ENCODE peak calls at places on chromosomes 11 and 22, in ten cellular contexts. X, H, V, S, U, E, N, Y, A and W are unnamed samples.

GRCh38 chr22:50443801-50444625 is 30.8 kb downstream of the SBF1 start:
- DNase-seq in A (no peak), H (no peak), V (no peak), X (no peak), S (no peak), U (peak), Y (no peak), N (no peak), E (no peak), W (no peak)

GRCh38 chr11:115580416-115580815 is 76.2 kb upstream of the CADM1 start:
- DNase-seq in E (no peak), S (no peak), X (no peak), U (no peak), Y (no peak), V (no peak), A (no peak), H (no peak), N (no peak), W (no peak)

GRCh38 chr11:11740081-11740702 is 101.6 kb upstream of the USP47 start:
- DNase-seq in H (no peak), E (no peak), S (no peak), X (no peak), N (no peak), A (no peak), V (no peak), Y (peak), U (no peak), W (no peak)

GRCh38 chr22:46062971-46063631 is 86.1 kb upstream of the WNT7B start:
- DNase-seq in A (no peak), Y (no peak), U (peak), E (no peak), H (no peak), X (no peak), S (peak), N (no peak), V (peak), W (peak)

GRCh38 chr22:26968873-26969272 is 311.5 kb downstream of the MIAT start:
- DNase-seq in S (no peak), U (no peak), Y (no peak), N (no peak), A (no peak), V (no peak), E (no peak), H (no peak), X (no peak), W (no peak)

GRCh38 chr11:72576196-72576595 is 98.0 kb downstream of the PDE2A start:
- DNase-seq in U (no peak), Y (no peak), X (no peak), H (no peak), A (no peak), N (no peak), V (no peak), E (no peak), S (peak), W (peak)

GRCh38 chr11:107591098-107591445 is at the start of gene ELMOD1:
- DNase-seq in V (peak), N (peak), A (peak), E (no peak), X (peak), U (peak), H (no peak), Y (peak), S (peak), W (peak)

GRCh38 chr11:110858556-110858921 is 146.3 kb upstream of the ARHGAP20 start:
- DNase-seq in E (no peak), S (no peak), Y (no peak), A (peak), H (no peak), V (no peak), X (no peak), U (peak), N (no peak), W (no peak)